ENCODE peak calls at places on chromosomes 16 and 17, in seven cellular contexts. One of them, this sample, is unnamed.

GRCh38 chr16:81711609-81712329 is 67.3 kb upstream of the PLCG2 start:
- DNase-seq in neural crest cell: peak
- DNase-seq in ovary: peak
- DNase-seq in prostate gland: no peak
- DNase-seq in HCT116: peak
- DNase-seq in GM12864: no peak
- DNase-seq in cardiac muscle cell: peak
- DNase-seq in this sample: no peak

GRCh38 chr16:85750827-85751641 is at the start of gene C16orf74:
- DNase-seq in neural crest cell: peak
- DNase-seq in ovary: peak
- DNase-seq in prostate gland: peak
- DNase-seq in HCT116: no peak
- DNase-seq in GM12864: no peak
- DNase-seq in cardiac muscle cell: peak
- DNase-seq in this sample: peak

GRCh38 chr17:49696233-49696761 is 11.5 kb downstream of the SLC35B1 start:
- DNase-seq in neural crest cell: no peak
- DNase-seq in ovary: no peak
- DNase-seq in prostate gland: no peak
- DNase-seq in HCT116: no peak
- DNase-seq in GM12864: peak
- DNase-seq in cardiac muscle cell: no peak
- DNase-seq in this sample: peak

GRCh38 chr16:9053006-9053601 is 38.3 kb upstream of the HAPSTR1 start:
- DNase-seq in neural crest cell: peak
- DNase-seq in ovary: peak
- DNase-seq in prostate gland: no peak
- DNase-seq in HCT116: peak
- DNase-seq in GM12864: no peak
- DNase-seq in cardiac muscle cell: peak
- DNase-seq in this sample: peak

GRCh38 chr17:40472733-40473452 is 28.5 kb downstream of the TNS4 start:
- DNase-seq in neural crest cell: no peak
- DNase-seq in ovary: no peak
- DNase-seq in prostate gland: no peak
- DNase-seq in HCT116: no peak
- DNase-seq in GM12864: no peak
- DNase-seq in cardiac muscle cell: no peak
- DNase-seq in this sample: no peak

GRCh38 chr17:35011671-35012216 is 31.4 kb downstream of the LIG3 start:
- DNase-seq in neural crest cell: no peak
- DNase-seq in ovary: no peak
- DNase-seq in prostate gland: no peak
- DNase-seq in HCT116: no peak
- DNase-seq in GM12864: no peak
- DNase-seq in cardiac muscle cell: no peak
- DNase-seq in this sample: no peak

GRCh38 chr16:35188288-35189155 is 1729.1 kb downstream of the TP53TG3F start:
- DNase-seq in neural crest cell: no peak
- DNase-seq in ovary: no peak
- DNase-seq in prostate gland: no peak
- DNase-seq in HCT116: no peak
- DNase-seq in GM12864: no peak
- DNase-seq in cardiac muscle cell: no peak
- DNase-seq in this sample: no peak

GRCh38 chr17:43660816-43661493 is 767 bp downstream of the MEOX1 start:
- DNase-seq in neural crest cell: no peak
- DNase-seq in ovary: no peak
- DNase-seq in prostate gland: no peak
- DNase-seq in HCT116: no peak
- DNase-seq in GM12864: no peak
- DNase-seq in cardiac muscle cell: no peak
- DNase-seq in this sample: no peak

GRCh38 chr17:82257473-82257872 is 16.0 kb downstream of the CSNK1D start:
- DNase-seq in neural crest cell: peak
- DNase-seq in ovary: no peak
- DNase-seq in prostate gland: no peak
- DNase-seq in HCT116: no peak
- DNase-seq in GM12864: no peak
- DNase-seq in cardiac muscle cell: peak
- DNase-seq in this sample: peak

GRCh38 chr16:58467915-58468314 is 32.0 kb upstream of the NDRG4 start:
- DNase-seq in neural crest cell: no peak
- DNase-seq in ovary: no peak
- DNase-seq in prostate gland: no peak
- DNase-seq in HCT116: no peak
- DNase-seq in GM12864: no peak
- DNase-seq in cardiac muscle cell: no peak
- DNase-seq in this sample: no peak

GRCh38 chr17:29121442-29121841 is 58.8 kb downstream of the MYO18A start:
- DNase-seq in neural crest cell: no peak
- DNase-seq in ovary: no peak
- DNase-seq in prostate gland: no peak
- DNase-seq in HCT116: no peak
- DNase-seq in GM12864: no peak
- DNase-seq in cardiac muscle cell: no peak
- DNase-seq in this sample: no peak

GRCh38 chr17:15510361-15510760 is 42.9 kb upstream of the CDRT4 start:
- DNase-seq in neural crest cell: no peak
- DNase-seq in ovary: no peak
- DNase-seq in prostate gland: no peak
- DNase-seq in HCT116: peak
- DNase-seq in GM12864: no peak
- DNase-seq in cardiac muscle cell: peak
- DNase-seq in this sample: no peak

GRCh38 chr16:85777583-85778310 is 21.6 kb downstream of the EMC8 start:
- DNase-seq in neural crest cell: no peak
- DNase-seq in ovary: no peak
- DNase-seq in prostate gland: peak
- DNase-seq in HCT116: no peak
- DNase-seq in GM12864: no peak
- DNase-seq in cardiac muscle cell: no peak
- DNase-seq in this sample: no peak

GRCh38 chr16:25106567-25107465 is 4.7 kb upstream of the LCMT1 start:
- DNase-seq in neural crest cell: peak
- DNase-seq in ovary: peak
- DNase-seq in prostate gland: peak
- DNase-seq in HCT116: peak
- DNase-seq in GM12864: no peak
- DNase-seq in cardiac muscle cell: peak
- DNase-seq in this sample: peak
- TF ChIP-seq CTCF in neural crest cell: peak
- TF ChIP-seq CTCF in ovary: no peak
- TF ChIP-seq CTCF in prostate gland: no peak
- TF ChIP-seq CTCF in HCT116: peak
- TF ChIP-seq CTCF in GM12864: peak
- TF ChIP-seq CTCF in cardiac muscle cell: peak
- TF ChIP-seq CTCF in this sample: peak

DNA sequence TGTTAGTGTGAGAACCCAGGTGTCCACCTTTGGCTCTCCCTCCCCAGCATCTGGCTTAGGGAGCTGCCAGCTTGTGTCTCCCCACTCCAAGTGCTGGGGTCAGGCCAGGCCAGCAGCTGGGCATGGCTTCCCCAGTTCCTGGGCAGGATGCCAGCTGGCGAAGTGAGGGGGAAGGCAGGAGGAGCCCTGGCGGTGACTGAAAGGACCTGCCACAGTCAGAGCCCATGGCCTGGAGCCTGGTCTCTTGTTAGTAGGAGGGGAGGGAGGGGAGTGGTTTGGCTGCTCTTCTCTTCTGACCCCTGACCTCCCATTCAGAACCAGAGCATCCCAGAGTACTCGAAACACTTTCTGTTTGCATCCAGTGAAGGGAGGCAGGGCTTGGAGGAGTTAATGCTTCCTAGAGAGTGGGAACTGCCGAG is 586 bp downstream of the CHD3 start:
- DNase-seq in neural crest cell: peak
- DNase-seq in ovary: peak
- DNase-seq in prostate gland: peak
- DNase-seq in HCT116: peak
- DNase-seq in GM12864: no peak
- DNase-seq in cardiac muscle cell: peak
- DNase-seq in this sample: no peak
- TF ChIP-seq CTCF in neural crest cell: peak
- TF ChIP-seq CTCF in ovary: peak
- TF ChIP-seq CTCF in prostate gland: peak
- TF ChIP-seq CTCF in HCT116: peak
- TF ChIP-seq CTCF in GM12864: no peak
- TF ChIP-seq CTCF in cardiac muscle cell: peak
- TF ChIP-seq CTCF in this sample: no peak

DNA sequence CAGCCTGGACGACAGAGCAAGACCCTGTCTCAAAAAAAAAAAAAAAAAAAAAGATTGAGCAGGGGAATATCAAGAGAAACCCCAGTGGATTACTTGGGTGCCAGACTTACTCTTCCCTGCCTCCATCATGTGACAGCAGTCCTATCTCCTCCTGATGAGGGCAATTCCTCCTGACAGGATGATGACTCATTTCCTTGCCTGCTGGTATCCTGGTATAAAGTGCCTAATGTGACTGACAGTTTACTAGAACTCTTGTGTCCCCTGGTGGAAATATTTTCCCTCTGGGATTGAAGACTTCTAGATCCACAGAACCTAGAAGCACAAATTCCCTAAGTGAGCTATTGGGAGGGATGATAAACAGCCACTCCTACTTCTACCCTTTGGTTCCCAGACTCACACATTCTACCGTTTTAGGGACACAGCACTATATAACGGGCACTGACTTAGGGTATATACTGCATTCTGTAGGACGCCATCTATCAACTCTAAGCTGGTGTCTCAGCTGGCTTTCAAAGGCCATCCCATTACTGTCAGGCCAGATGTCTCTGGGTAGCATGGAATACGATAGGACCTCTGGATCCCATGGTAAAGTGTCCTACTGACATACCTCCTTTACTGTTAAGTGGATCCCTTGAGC is 114.6 kb upstream of the MED13 start:
- DNase-seq in neural crest cell: no peak
- DNase-seq in ovary: no peak
- DNase-seq in prostate gland: no peak
- DNase-seq in HCT116: peak
- DNase-seq in GM12864: no peak
- DNase-seq in cardiac muscle cell: peak
- DNase-seq in this sample: no peak
- TF ChIP-seq CTCF in neural crest cell: no peak
- TF ChIP-seq CTCF in ovary: no peak
- TF ChIP-seq CTCF in prostate gland: no peak
- TF ChIP-seq CTCF in HCT116: peak
- TF ChIP-seq CTCF in GM12864: no peak
- TF ChIP-seq CTCF in cardiac muscle cell: no peak
- TF ChIP-seq CTCF in this sample: no peak

DNA sequence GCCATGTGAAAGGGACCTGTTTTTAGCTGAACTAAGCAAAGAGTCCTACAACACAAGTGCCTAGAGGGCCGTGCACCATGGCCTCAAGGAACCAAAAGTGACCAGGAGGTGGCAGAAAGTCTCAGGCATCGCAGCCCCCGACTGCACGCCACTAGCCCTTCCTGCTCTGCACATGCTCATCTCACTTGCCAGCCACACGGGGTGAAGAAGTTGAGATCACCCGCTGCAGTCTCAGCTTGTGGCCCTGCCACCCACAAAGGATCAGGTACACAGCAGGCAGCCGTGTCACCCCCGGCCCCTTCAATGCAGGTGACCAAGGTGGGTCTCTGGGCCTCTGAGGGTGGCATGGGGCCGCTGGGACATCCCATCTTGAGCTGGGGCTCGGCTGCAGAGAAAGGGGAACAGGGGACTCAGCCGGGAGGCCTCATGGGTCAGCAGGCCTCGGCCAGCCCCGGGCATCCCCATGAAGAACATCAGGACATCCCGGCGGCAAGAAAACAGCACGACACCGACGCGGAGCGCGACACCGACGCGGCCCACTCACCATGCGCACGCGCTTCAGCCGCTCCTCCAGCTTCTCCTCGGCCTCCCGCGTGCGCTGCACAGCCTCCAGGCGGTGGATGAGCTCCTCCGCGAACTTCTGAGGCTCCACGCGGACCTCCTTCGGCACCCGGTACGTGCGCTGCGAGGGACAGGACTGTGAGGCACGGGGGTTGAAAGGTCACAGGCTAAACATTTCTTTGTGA is 21.0 kb downstream of the PDIA2 start:
- DNase-seq in neural crest cell: no peak
- DNase-seq in ovary: no peak
- DNase-seq in prostate gland: no peak
- DNase-seq in HCT116: no peak
- DNase-seq in GM12864: no peak
- DNase-seq in cardiac muscle cell: peak
- DNase-seq in this sample: no peak
- TF ChIP-seq CTCF in neural crest cell: peak
- TF ChIP-seq CTCF in ovary: no peak
- TF ChIP-seq CTCF in prostate gland: no peak
- TF ChIP-seq CTCF in HCT116: no peak
- TF ChIP-seq CTCF in GM12864: no peak
- TF ChIP-seq CTCF in cardiac muscle cell: no peak
- TF ChIP-seq CTCF in this sample: no peak

GRCh38 chr17:18043491-18043890 is 4.3 kb downstream of the GID4 start:
- DNase-seq in neural crest cell: no peak
- DNase-seq in ovary: no peak
- DNase-seq in prostate gland: no peak
- DNase-seq in HCT116: peak
- DNase-seq in GM12864: no peak
- DNase-seq in cardiac muscle cell: peak
- DNase-seq in this sample: no peak
- TF ChIP-seq CTCF in neural crest cell: peak
- TF ChIP-seq CTCF in ovary: no peak
- TF ChIP-seq CTCF in prostate gland: no peak
- TF ChIP-seq CTCF in HCT116: peak
- TF ChIP-seq CTCF in GM12864: no peak
- TF ChIP-seq CTCF in cardiac muscle cell: peak
- TF ChIP-seq CTCF in this sample: peak

DNA sequence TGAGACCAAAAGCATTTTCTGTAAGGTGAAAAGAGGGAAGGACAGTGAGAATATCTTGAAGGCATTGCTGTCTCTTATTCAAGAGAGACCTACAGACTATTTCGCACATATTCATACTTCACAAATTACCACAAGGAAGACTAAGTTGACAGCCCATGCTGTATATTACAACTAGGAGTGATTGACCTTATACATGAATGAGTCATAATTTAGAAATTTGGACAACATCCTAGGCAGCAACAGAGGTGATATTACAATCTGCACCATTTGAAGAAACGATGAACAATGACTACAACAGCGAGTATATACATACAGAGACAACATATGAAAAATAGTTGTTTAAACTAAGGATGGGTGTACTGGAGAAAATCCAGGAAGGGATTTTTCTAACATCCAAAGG is 971.7 kb downstream of the CDH11 start:
- DNase-seq in neural crest cell: no peak
- DNase-seq in ovary: no peak
- DNase-seq in prostate gland: no peak
- DNase-seq in HCT116: no peak
- DNase-seq in GM12864: no peak
- DNase-seq in cardiac muscle cell: peak
- DNase-seq in this sample: no peak
- TF ChIP-seq CTCF in neural crest cell: no peak
- TF ChIP-seq CTCF in ovary: no peak
- TF ChIP-seq CTCF in prostate gland: no peak
- TF ChIP-seq CTCF in HCT116: no peak
- TF ChIP-seq CTCF in GM12864: no peak
- TF ChIP-seq CTCF in cardiac muscle cell: no peak
- TF ChIP-seq CTCF in this sample: no peak

GRCh38 chr16:14310519-14310991 is 239.4 kb downstream of the MRTFB start:
- DNase-seq in neural crest cell: no peak
- DNase-seq in ovary: no peak
- DNase-seq in prostate gland: no peak
- DNase-seq in HCT116: no peak
- DNase-seq in GM12864: peak
- DNase-seq in cardiac muscle cell: peak
- DNase-seq in this sample: peak
- TF ChIP-seq CTCF in neural crest cell: no peak
- TF ChIP-seq CTCF in ovary: no peak
- TF ChIP-seq CTCF in prostate gland: no peak
- TF ChIP-seq CTCF in HCT116: peak
- TF ChIP-seq CTCF in GM12864: peak
- TF ChIP-seq CTCF in cardiac muscle cell: no peak
- TF ChIP-seq CTCF in this sample: peak

GRCh38 chr17:38609280-38610031 is 3.7 kb upstream of the SRCIN1 start:
- DNase-seq in neural crest cell: no peak
- DNase-seq in ovary: no peak
- DNase-seq in prostate gland: no peak
- DNase-seq in HCT116: no peak
- DNase-seq in GM12864: no peak
- DNase-seq in cardiac muscle cell: no peak
- DNase-seq in this sample: no peak
- TF ChIP-seq CTCF in neural crest cell: no peak
- TF ChIP-seq CTCF in ovary: no peak
- TF ChIP-seq CTCF in prostate gland: no peak
- TF ChIP-seq CTCF in HCT116: no peak
- TF ChIP-seq CTCF in GM12864: no peak
- TF ChIP-seq CTCF in cardiac muscle cell: peak
- TF ChIP-seq CTCF in this sample: no peak